ENCODE peak calls at places on chromosomes 1 and 21, in nine cellular contexts. One of them, this sample, is unnamed.
A peak's percentile ranks its signal among the peaks of the same experiment; 100 is the strongest.

GRCh38 chr1:223645903-223646302 is 19.6 kb downstream of the CAPN8 start:
- DNase-seq in AG10803: no peak
- DNase-seq in retinal pigment epithelial cell: no peak
- DNase-seq in uterus: no peak
- DNase-seq in OCI-LY7: no peak
- DNase-seq in tibial artery: no peak
- DNase-seq in progenitor cell of endocrine pancreas: no peak
- DNase-seq in psoas muscle: no peak
- DNase-seq in DND-41: no peak
- DNase-seq in this sample: no peak

GRCh38 chr1:110462964-110463363 is 12.0 kb downstream of the PROK1 start:
- DNase-seq in AG10803: no peak
- DNase-seq in retinal pigment epithelial cell: no peak
- DNase-seq in uterus: no peak
- DNase-seq in OCI-LY7: no peak
- DNase-seq in tibial artery: no peak
- DNase-seq in progenitor cell of endocrine pancreas: no peak
- DNase-seq in psoas muscle: no peak
- DNase-seq in DND-41: no peak
- DNase-seq in this sample: no peak

GRCh38 chr1:155127672-155128468 is at the start of gene EFNA1:
- DNase-seq in AG10803: no peak
- DNase-seq in retinal pigment epithelial cell: no peak
- DNase-seq in uterus: peak; percentile 49
- DNase-seq in OCI-LY7: no peak
- DNase-seq in tibial artery: peak; percentile 77
- DNase-seq in progenitor cell of endocrine pancreas: peak; percentile 37
- DNase-seq in psoas muscle: peak; percentile 70
- DNase-seq in DND-41: peak; percentile 52
- DNase-seq in this sample: no peak

GRCh38 chr1:152185544-152186391 is 26.7 kb upstream of the RPTN start:
- DNase-seq in AG10803: peak; percentile 78
- DNase-seq in retinal pigment epithelial cell: no peak
- DNase-seq in uterus: no peak
- DNase-seq in OCI-LY7: peak; percentile 58
- DNase-seq in tibial artery: no peak
- DNase-seq in progenitor cell of endocrine pancreas: no peak
- DNase-seq in psoas muscle: no peak
- DNase-seq in DND-41: peak; percentile 49
- DNase-seq in this sample: peak; percentile 79

GRCh38 chr21:42254631-42255030 is 35.7 kb downstream of the ABCG1 start:
- DNase-seq in AG10803: no peak
- DNase-seq in retinal pigment epithelial cell: no peak
- DNase-seq in uterus: no peak
- DNase-seq in OCI-LY7: no peak
- DNase-seq in tibial artery: no peak
- DNase-seq in progenitor cell of endocrine pancreas: no peak
- DNase-seq in psoas muscle: no peak
- DNase-seq in DND-41: no peak
- DNase-seq in this sample: no peak

GRCh38 chr1:182974792-182975191 is 21.8 kb upstream of the SHCBP1L start:
- DNase-seq in AG10803: peak; percentile 20
- DNase-seq in retinal pigment epithelial cell: peak; percentile 13
- DNase-seq in uterus: no peak
- DNase-seq in OCI-LY7: no peak
- DNase-seq in tibial artery: no peak
- DNase-seq in progenitor cell of endocrine pancreas: no peak
- DNase-seq in psoas muscle: no peak
- DNase-seq in DND-41: no peak
- DNase-seq in this sample: no peak

GRCh38 chr1:202710070-202711025 is at the start of gene SYT2:
- DNase-seq in AG10803: no peak
- DNase-seq in retinal pigment epithelial cell: no peak
- DNase-seq in uterus: no peak
- DNase-seq in OCI-LY7: no peak
- DNase-seq in tibial artery: no peak
- DNase-seq in progenitor cell of endocrine pancreas: peak; percentile 79
- DNase-seq in psoas muscle: peak; percentile 27
- DNase-seq in DND-41: no peak
- DNase-seq in this sample: peak; percentile 44

GRCh38 chr21:42537106-42537742 is 23.6 kb downstream of the SLC37A1 start:
- DNase-seq in AG10803: no peak
- DNase-seq in retinal pigment epithelial cell: no peak
- DNase-seq in uterus: no peak
- DNase-seq in OCI-LY7: peak; percentile 79
- DNase-seq in tibial artery: no peak
- DNase-seq in progenitor cell of endocrine pancreas: no peak
- DNase-seq in psoas muscle: no peak
- DNase-seq in DND-41: no peak
- DNase-seq in this sample: no peak

GRCh38 chr1:234774971-234775370 is 165.0 kb upstream of the IRF2BP2 start:
- DNase-seq in AG10803: no peak
- DNase-seq in retinal pigment epithelial cell: no peak
- DNase-seq in uterus: no peak
- DNase-seq in OCI-LY7: no peak
- DNase-seq in tibial artery: no peak
- DNase-seq in progenitor cell of endocrine pancreas: no peak
- DNase-seq in psoas muscle: no peak
- DNase-seq in DND-41: no peak
- DNase-seq in this sample: no peak

GRCh38 chr1:31771891-31772668 is 7.9 kb upstream of the ADGRB2 start:
- DNase-seq in AG10803: peak; percentile 31
- DNase-seq in retinal pigment epithelial cell: no peak
- DNase-seq in uterus: no peak
- DNase-seq in OCI-LY7: peak; percentile 40
- DNase-seq in tibial artery: no peak
- DNase-seq in progenitor cell of endocrine pancreas: no peak
- DNase-seq in psoas muscle: no peak
- DNase-seq in DND-41: no peak
- DNase-seq in this sample: peak; percentile 51

GRCh38 chr1:242824435-242824834 is 299.9 kb upstream of the PLD5 start:
- DNase-seq in AG10803: peak; percentile 5
- DNase-seq in retinal pigment epithelial cell: peak; percentile 43
- DNase-seq in uterus: no peak
- DNase-seq in OCI-LY7: no peak
- DNase-seq in tibial artery: no peak
- DNase-seq in progenitor cell of endocrine pancreas: no peak
- DNase-seq in psoas muscle: no peak
- DNase-seq in DND-41: no peak
- DNase-seq in this sample: no peak

GRCh38 chr1:120954736-120955135 is 65.2 kb downstream of the PPIAL4A start:
- DNase-seq in AG10803: no peak
- DNase-seq in retinal pigment epithelial cell: no peak
- DNase-seq in uterus: no peak
- DNase-seq in OCI-LY7: no peak
- DNase-seq in tibial artery: no peak
- DNase-seq in progenitor cell of endocrine pancreas: no peak
- DNase-seq in psoas muscle: no peak
- DNase-seq in DND-41: no peak
- DNase-seq in this sample: no peak

GRCh38 chr1:209443975-209444651 is 139.4 kb upstream of the CAMK1G start:
- DNase-seq in AG10803: no peak
- DNase-seq in retinal pigment epithelial cell: no peak
- DNase-seq in uterus: no peak
- DNase-seq in OCI-LY7: no peak
- DNase-seq in tibial artery: no peak
- DNase-seq in progenitor cell of endocrine pancreas: no peak
- DNase-seq in psoas muscle: no peak
- DNase-seq in DND-41: no peak
- DNase-seq in this sample: no peak

GRCh38 chr1:170296642-170297041 is 150.9 kb downstream of the NTMT2 start:
- DNase-seq in AG10803: peak; percentile 45
- DNase-seq in retinal pigment epithelial cell: peak; percentile 27
- DNase-seq in uterus: no peak
- DNase-seq in OCI-LY7: no peak
- DNase-seq in tibial artery: no peak
- DNase-seq in progenitor cell of endocrine pancreas: no peak
- DNase-seq in psoas muscle: no peak
- DNase-seq in DND-41: no peak
- DNase-seq in this sample: no peak

GRCh38 chr1:20385630-20386029 is 95.0 kb downstream of the VWA5B1 start:
- DNase-seq in AG10803: no peak
- DNase-seq in retinal pigment epithelial cell: no peak
- DNase-seq in uterus: no peak
- DNase-seq in OCI-LY7: peak; percentile 87
- DNase-seq in tibial artery: peak; percentile 5
- DNase-seq in progenitor cell of endocrine pancreas: no peak
- DNase-seq in psoas muscle: no peak
- DNase-seq in DND-41: no peak
- DNase-seq in this sample: no peak

GRCh38 chr1:96367791-96368190 is 353.8 kb upstream of the PTBP2 start:
- DNase-seq in AG10803: no peak
- DNase-seq in retinal pigment epithelial cell: no peak
- DNase-seq in uterus: no peak
- DNase-seq in OCI-LY7: no peak
- DNase-seq in tibial artery: no peak
- DNase-seq in progenitor cell of endocrine pancreas: no peak
- DNase-seq in psoas muscle: no peak
- DNase-seq in DND-41: no peak
- DNase-seq in this sample: peak; percentile 41

GRCh38 chr1:16241116-16241763 is 4.3 kb upstream of the CPLANE2 start:
- DNase-seq in AG10803: no peak
- DNase-seq in retinal pigment epithelial cell: no peak
- DNase-seq in uterus: no peak
- DNase-seq in OCI-LY7: no peak
- DNase-seq in tibial artery: peak; percentile 55
- DNase-seq in progenitor cell of endocrine pancreas: no peak
- DNase-seq in psoas muscle: no peak
- DNase-seq in DND-41: no peak
- DNase-seq in this sample: no peak

GRCh38 chr1:25695066-25695990 is 78.7 kb downstream of the MAN1C1 start:
- DNase-seq in AG10803: peak; percentile 99
- DNase-seq in retinal pigment epithelial cell: peak; percentile 97
- DNase-seq in uterus: peak; percentile 89
- DNase-seq in OCI-LY7: no peak
- DNase-seq in tibial artery: peak; percentile 95
- DNase-seq in progenitor cell of endocrine pancreas: no peak
- DNase-seq in psoas muscle: peak; percentile 83
- DNase-seq in DND-41: no peak
- DNase-seq in this sample: peak; percentile 97
- TF ChIP-seq CTCF in AG10803: peak; percentile 54
- TF ChIP-seq CTCF in retinal pigment epithelial cell: peak; percentile 50
- TF ChIP-seq CTCF in uterus: peak; percentile 32
- TF ChIP-seq CTCF in OCI-LY7: peak; percentile 44
- TF ChIP-seq CTCF in tibial artery: peak; percentile 16
- TF ChIP-seq CTCF in progenitor cell of endocrine pancreas: no peak
- TF ChIP-seq CTCF in psoas muscle: peak; percentile 42
- TF ChIP-seq CTCF in DND-41: no peak
- TF ChIP-seq CTCF in this sample: peak; percentile 33

GRCh38 chr1:218742478-218743260 is 397.5 kb downstream of the TGFB2 start:
- DNase-seq in AG10803: no peak
- DNase-seq in retinal pigment epithelial cell: no peak
- DNase-seq in uterus: no peak
- DNase-seq in OCI-LY7: no peak
- DNase-seq in tibial artery: no peak
- DNase-seq in progenitor cell of endocrine pancreas: no peak
- DNase-seq in psoas muscle: no peak
- DNase-seq in DND-41: no peak
- DNase-seq in this sample: no peak
- TF ChIP-seq CTCF in AG10803: no peak
- TF ChIP-seq CTCF in retinal pigment epithelial cell: no peak
- TF ChIP-seq CTCF in uterus: no peak
- TF ChIP-seq CTCF in OCI-LY7: no peak
- TF ChIP-seq CTCF in tibial artery: no peak
- TF ChIP-seq CTCF in progenitor cell of endocrine pancreas: no peak
- TF ChIP-seq CTCF in psoas muscle: no peak
- TF ChIP-seq CTCF in DND-41: no peak
- TF ChIP-seq CTCF in this sample: no peak

DNA sequence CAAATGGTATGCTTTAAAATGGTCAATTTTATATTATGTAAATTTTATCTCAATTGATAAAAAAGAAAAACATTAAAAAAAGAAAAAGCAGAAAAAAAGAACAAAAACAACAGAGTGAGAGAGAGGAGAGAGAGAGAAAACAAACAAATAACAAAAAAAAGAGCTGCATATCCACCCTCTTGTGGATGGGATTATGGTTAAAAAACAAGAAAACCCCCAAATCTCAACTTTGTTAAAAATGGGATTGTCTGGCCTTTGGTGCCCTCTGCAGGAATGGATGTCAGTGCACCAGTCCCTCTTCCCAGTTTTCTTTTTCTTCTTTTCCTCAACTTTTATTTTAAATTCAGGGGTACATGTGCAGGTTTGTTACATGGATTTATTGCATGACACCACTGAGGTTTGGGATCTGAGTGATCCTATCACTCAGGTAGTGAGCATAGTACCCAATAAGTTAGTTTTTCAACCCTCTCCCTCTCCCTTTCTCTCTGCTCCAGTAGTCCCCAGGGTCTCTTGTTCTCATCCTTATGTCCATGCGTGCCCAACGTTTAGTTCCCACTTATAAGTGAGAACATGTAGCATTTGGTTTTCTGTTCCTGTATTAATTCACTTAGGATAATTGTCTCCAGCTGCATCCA is 28.1 kb downstream of the RNF187 start:
- DNase-seq in AG10803: peak; percentile 44
- DNase-seq in retinal pigment epithelial cell: no peak
- DNase-seq in uterus: no peak
- DNase-seq in OCI-LY7: peak; percentile 62
- DNase-seq in tibial artery: peak; percentile 7
- DNase-seq in progenitor cell of endocrine pancreas: peak; percentile 21
- DNase-seq in psoas muscle: no peak
- DNase-seq in DND-41: peak; percentile 27
- DNase-seq in this sample: peak; percentile 29
- TF ChIP-seq CTCF in AG10803: peak; percentile 83
- TF ChIP-seq CTCF in retinal pigment epithelial cell: peak; percentile 72
- TF ChIP-seq CTCF in uterus: peak; percentile 61
- TF ChIP-seq CTCF in OCI-LY7: peak; percentile 91
- TF ChIP-seq CTCF in tibial artery: peak; percentile 64
- TF ChIP-seq CTCF in progenitor cell of endocrine pancreas: peak; percentile 89
- TF ChIP-seq CTCF in psoas muscle: peak; percentile 52
- TF ChIP-seq CTCF in DND-41: peak; percentile 74
- TF ChIP-seq CTCF in this sample: peak; percentile 56

DNA sequence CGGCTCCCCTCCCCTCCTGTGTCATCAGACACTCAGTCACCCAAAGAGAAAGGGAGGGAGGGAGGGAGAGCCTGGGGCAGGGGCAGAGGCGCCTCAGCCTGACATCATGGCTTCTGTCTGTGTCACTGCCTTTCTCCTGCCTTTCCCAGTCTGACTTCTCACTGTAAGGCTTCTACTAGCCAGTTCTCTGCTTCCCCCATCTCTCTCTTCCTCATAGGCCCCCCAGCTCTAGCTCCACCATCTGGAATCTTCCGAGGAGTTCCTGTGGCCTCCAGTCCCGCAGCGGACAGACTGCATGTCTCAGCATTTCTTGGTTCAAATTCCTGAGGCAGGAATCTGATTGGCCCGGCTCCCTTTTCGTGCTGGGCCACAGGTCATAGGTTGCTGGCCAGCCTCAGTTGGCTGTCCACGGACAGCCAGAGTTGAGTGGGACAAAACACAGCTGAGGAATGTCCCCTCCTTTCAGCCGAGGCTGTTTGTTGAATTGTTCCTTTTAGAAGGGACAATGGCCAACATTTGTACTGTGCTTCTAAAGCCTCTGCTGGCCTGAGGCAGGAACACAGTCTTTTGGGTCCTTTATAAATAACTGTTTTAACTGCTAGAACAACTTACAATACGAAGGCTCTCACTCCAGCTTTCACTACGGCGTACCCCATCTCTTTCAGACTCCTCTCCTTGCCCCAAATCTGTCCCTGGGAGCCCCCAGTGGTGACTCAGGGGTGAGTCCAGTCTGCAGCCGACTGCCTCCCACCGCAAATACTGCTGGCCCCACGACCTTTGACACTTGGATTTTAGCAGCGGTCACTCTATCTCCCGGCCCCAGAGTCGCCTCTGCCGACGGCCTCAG is 18.8 kb upstream of the KANK4 start:
- DNase-seq in AG10803: no peak
- DNase-seq in retinal pigment epithelial cell: no peak
- DNase-seq in uterus: no peak
- DNase-seq in OCI-LY7: no peak
- DNase-seq in tibial artery: no peak
- DNase-seq in progenitor cell of endocrine pancreas: no peak
- DNase-seq in psoas muscle: no peak
- DNase-seq in DND-41: no peak
- DNase-seq in this sample: no peak
- TF ChIP-seq CTCF in AG10803: no peak
- TF ChIP-seq CTCF in retinal pigment epithelial cell: no peak
- TF ChIP-seq CTCF in uterus: no peak
- TF ChIP-seq CTCF in OCI-LY7: no peak
- TF ChIP-seq CTCF in tibial artery: no peak
- TF ChIP-seq CTCF in progenitor cell of endocrine pancreas: no peak
- TF ChIP-seq CTCF in psoas muscle: no peak
- TF ChIP-seq CTCF in DND-41: no peak
- TF ChIP-seq CTCF in this sample: no peak